ENCODE peak calls at places on chromosomes 13 and 19, in eight cellular contexts. B is stomach; J is cardiac muscle cell; W is CD4-positive, CD25-positive, alpha-beta regulatory T cell; H is upper lobe of left lung; I is K562; E is BE2C; X is esophagus muscularis mucosa. P is an unnamed sample. For H3K36me3 and H3K4me1, the result is how much of the 10 kb centered on the place peaks cover.

GRCh38 chr13:62250501-62251175 is 835.0 kb upstream of the PCDH20 start:
- DNase-seq in H (no peak), B (no peak), I (no peak), W (no peak), J (peak), X (no peak), E (no peak), P (peak)

GRCh38 chr13:45341799-45342584 is 1.0 kb upstream of the TPT1 start:
- DNase-seq in H (no peak), X (no peak), I (no peak), W (no peak), E (peak), J (peak), B (peak), P (no peak)

GRCh38 chr13:65679240-65679639 is 1550.9 kb downstream of the PCDH9 start:
- DNase-seq in W (no peak), B (no peak), X (no peak), E (no peak), I (no peak), H (no peak), J (no peak), P (no peak)

GRCh38 chr13:112079696-112080095 is 12.7 kb downstream of the SOX1 start:
- DNase-seq in W (no peak), X (no peak), B (no peak), J (no peak), E (no peak), H (no peak), I (no peak), P (no peak)

GRCh38 chr19:14554382-14554812 is 17.5 kb downstream of the NDUFB7 start:
- DNase-seq in H (no peak), E (no peak), B (no peak), X (no peak), I (peak), W (no peak), J (no peak), P (no peak)

GRCh38 chr13:107845911-107846310 is 369.4 kb downstream of the LIG4 start:
- DNase-seq in I (no peak), X (no peak), H (no peak), J (no peak), B (no peak), W (no peak), E (peak), P (no peak)

GRCh38 chr19:57473646-57474045 is 3.7 kb downstream of the ZNF772 start:
- DNase-seq in E (no peak), W (no peak), X (no peak), B (no peak), H (no peak), I (no peak), J (no peak), P (no peak)

GRCh38 chr13:67971291-67971690 is 741.2 kb upstream of the PCDH9 start:
- DNase-seq in W (no peak), E (no peak), B (no peak), I (no peak), X (no peak), H (no peak), J (no peak), P (no peak)

GRCh38 chr19:33883869-33884519 is 87.3 kb downstream of the KCTD15 start:
- DNase-seq in J (no peak), H (no peak), B (no peak), W (no peak), X (no peak), I (no peak), E (peak), P (peak)

GRCh38 chr13:66635526-66635925 is 594.6 kb downstream of the PCDH9 start:
- DNase-seq in I (no peak), H (no peak), W (no peak), B (no peak), E (no peak), X (no peak), J (no peak), P (no peak)

GRCh38 chr13:67217914-67218313 is 12.2 kb downstream of the PCDH9 start:
- DNase-seq in B (no peak), X (no peak), E (no peak), H (no peak), J (no peak), I (no peak), W (no peak), P (no peak)

GRCh38 chr19:40609561-40610395 is 8.6 kb downstream of the LTBP4 start:
- DNase-seq in B (peak), H (peak), J (peak), I (peak), W (peak), X (peak), E (peak), P (peak)

GRCh38 chr19:17648786-17649185 is 39.4 kb downstream of the UNC13A start:
- DNase-seq in W (no peak), H (no peak), B (no peak), J (no peak), I (no peak), X (no peak), E (no peak), P (no peak)

GRCh38 chr13:107365466-107366215 is 797.7 kb upstream of the ARGLU1 start:
- DNase-seq in H (no peak), I (no peak), E (no peak), W (no peak), J (no peak), B (no peak), X (no peak), P (no peak)

GRCh38 chr19:18949858-18950257 is 8.8 kb upstream of the HOMER3 start:
- DNase-seq in I (no peak), X (no peak), B (no peak), E (no peak), W (no peak), J (no peak), H (no peak), P (no peak)

GRCh38 chr13:72379581-72379980 is 347.8 kb downstream of the MZT1 start:
- DNase-seq in B (no peak), W (no peak), J (no peak), H (no peak), I (no peak), X (no peak), E (no peak), P (no peak)

GRCh38 chr13:43908156-43909126 is 28.7 kb downstream of the LACC1 start:
- DNase-seq in E (no peak), W (peak), B (no peak), X (no peak), J (peak), H (no peak), I (no peak), P (no peak)

GRCh38 chr13:51033431-51034185 is 77.5 kb downstream of the C13orf42 start:
- DNase-seq in B (no peak), J (no peak), X (peak), E (no peak), W (no peak), H (no peak), I (no peak), P (no peak)

GRCh38 chr13:20161275-20161950 is 561 bp upstream of the GJA3 start:
- DNase-seq in W (peak), B (no peak), I (no peak), H (peak), J (peak), E (no peak), X (no peak), P (no peak)

GRCh38 chr13:113831061-113831460 is 32.8 kb downstream of the GAS6 start:
- DNase-seq in E (no peak), W (no peak), H (peak), X (no peak), J (no peak), I (no peak), B (no peak), P (no peak)

GRCh38 chr13:114151031-114151430 is 18.6 kb upstream of the RASA3 start:
- DNase-seq in J (no peak), X (no peak), B (no peak), I (no peak), H (no peak), W (no peak), E (no peak), P (no peak)

GRCh38 chr13:60765700-60766411 is 368.8 kb downstream of the TDRD3 start:
- DNase-seq in H (no peak), E (no peak), J (peak), B (no peak), I (no peak), X (no peak), W (no peak), P (no peak)

GRCh38 chr13:60591348-60591747 is 194.3 kb downstream of the TDRD3 start:
- DNase-seq in J (no peak), W (no peak), E (no peak), X (no peak), B (no peak), H (no peak), I (no peak), P (peak)

GRCh38 chr19:325173-325936 is 19.2 kb downstream of the MIER2 start:
- DNase-seq in H (peak), I (no peak), X (no peak), E (no peak), W (no peak), J (no peak), B (no peak), P (no peak)

GRCh38 chr19:17775245-17775927 is 19.6 kb upstream of the B3GNT3 start:
- DNase-seq in H (no peak), X (no peak), E (peak), W (no peak), I (peak), B (peak), J (peak), P (peak)

GRCh38 chr13:95797016-95797415 is 120.1 kb downstream of the DNAJC3 start:
- DNase-seq in E (no peak), J (no peak), W (no peak), B (no peak), H (no peak), I (no peak), X (no peak), P (no peak)

GRCh38 chr19:32339988-32340874 is 5.2 kb upstream of the ZNF507 start:
- DNase-seq in E (peak), H (peak), B (peak), I (peak), W (peak), X (no peak), J (peak), P (peak)

GRCh38 chr13:110244096-110244830 is 62.7 kb downstream of the COL4A1 start:
- DNase-seq in J (no peak), E (no peak), B (no peak), H (no peak), X (peak), W (no peak), I (no peak), P (no peak)

GRCh38 chr13:41231786-41232185 is 31.6 kb downstream of the MTRF1 start:
- DNase-seq in H (no peak), J (peak), I (no peak), X (no peak), B (peak), W (no peak), E (peak), P (peak)

GRCh38 chr13:51781246-51782022 is 22.5 kb downstream of the DHRS12 start:
- DNase-seq in B (peak), E (peak), H (no peak), W (peak), X (no peak), I (no peak), J (peak), P (peak)

GRCh38 chr19:35309481-35310279 is 17.7 kb downstream of the MAG start:
- DNase-seq in I (peak), E (no peak), H (peak), W (no peak), B (no peak), J (peak), X (no peak), P (no peak)

GRCh38 chr19:5955638-5955935 is 22.4 kb downstream of the RANBP3 start:
- DNase-seq in B (no peak), J (no peak), W (no peak), H (no peak), E (no peak), I (no peak), X (no peak), P (no peak)

GRCh38 chr19:2791876-2792275 is 6.6 kb downstream of the THOP1 start:
- DNase-seq in H (no peak), E (peak), J (no peak), B (no peak), I (no peak), W (no peak), X (no peak), P (no peak)

GRCh38 chr13:59450218-59450617 is 713.5 kb downstream of the DIAPH3 start:
- DNase-seq in B (no peak), H (no peak), I (no peak), E (no peak), X (no peak), W (no peak), J (no peak), P (no peak)

GRCh38 chr13:46469064-46469463 is 82.0 kb upstream of the RUBCNL start:
- DNase-seq in B (no peak), J (no peak), W (no peak), X (no peak), I (no peak), E (no peak), H (no peak), P (no peak)

GRCh38 chr13:27470042-27470830 is 19.9 kb upstream of the MTIF3 start:
- DNase-seq in H (no peak), X (no peak), J (no peak), B (no peak), W (no peak), I (no peak), E (no peak), P (no peak)

DNA sequence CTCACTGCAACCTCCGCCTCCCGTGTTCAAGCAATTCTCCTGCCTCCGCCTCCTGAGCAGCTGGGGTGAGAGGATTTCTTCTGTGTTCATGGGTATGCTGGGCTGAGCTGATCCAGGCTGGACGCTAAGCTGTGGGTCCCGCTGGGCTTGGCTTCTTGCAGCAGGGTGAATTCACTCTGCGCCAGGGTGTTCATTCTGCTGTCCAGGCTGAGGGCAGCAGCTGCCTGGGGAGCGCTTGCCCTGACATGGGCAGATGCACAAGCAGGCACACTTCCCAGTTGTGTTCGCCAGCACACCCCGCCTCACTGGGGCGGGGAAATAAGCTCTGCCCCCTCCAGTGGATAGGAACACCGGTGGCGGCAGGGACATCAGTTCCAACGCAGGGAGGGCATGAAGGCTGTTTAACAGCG is 7.3 kb upstream of the INAFM1 start:
- DNase-seq in I (no peak), X (no peak), H (no peak), B (no peak), E (no peak), J (no peak), W (no peak), P (no peak)
- H3K36me3 ChIP-seq in I (half or more), X (half or more), H (under half), B (half or more), E (under half), J (under half), W (under half), P (under half)

DNA sequence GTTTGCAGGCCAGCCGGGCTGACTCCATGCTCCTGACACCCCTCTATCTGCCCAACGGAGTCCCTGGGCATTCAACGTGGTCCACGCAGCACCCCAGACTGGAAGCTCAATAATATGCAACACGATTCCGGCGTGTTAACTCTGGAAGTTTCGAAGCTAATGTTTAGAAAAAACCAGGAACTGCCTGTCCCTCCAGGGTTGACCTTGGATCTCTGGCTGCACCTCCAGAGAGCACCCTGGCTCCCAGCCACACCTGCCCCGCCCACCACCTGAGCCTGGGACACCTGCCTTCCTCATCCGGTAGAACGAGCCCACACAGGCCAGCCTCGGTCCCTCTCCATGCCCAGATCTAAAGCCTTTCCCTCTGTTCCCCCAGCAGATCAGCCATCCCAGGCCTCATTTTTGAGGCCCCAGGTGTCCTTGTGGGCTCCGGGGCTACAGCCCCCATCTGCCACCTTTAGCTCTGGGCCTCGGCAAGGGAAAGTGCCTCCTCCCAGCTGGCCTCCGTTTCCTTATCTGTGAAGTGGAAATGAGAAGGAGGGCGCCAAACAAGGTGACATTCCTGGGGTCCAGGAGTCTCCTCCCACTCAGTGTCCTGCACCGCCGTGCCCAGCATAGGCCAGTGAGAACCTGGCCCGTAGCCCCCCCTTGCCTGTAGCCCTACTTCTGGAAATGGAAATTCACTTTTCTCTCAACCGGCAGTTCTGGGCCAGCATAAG is 38.7 kb downstream of the KLF2 start:
- DNase-seq in J (no peak), W (no peak), H (peak), I (no peak), B (peak), E (no peak), X (no peak), P (no peak)
- H3K4me1 ChIP-seq in J (under half), W (half or more), H (under half), I (under half), B (half or more), E (under half), X (under half), P (under half)

DNA sequence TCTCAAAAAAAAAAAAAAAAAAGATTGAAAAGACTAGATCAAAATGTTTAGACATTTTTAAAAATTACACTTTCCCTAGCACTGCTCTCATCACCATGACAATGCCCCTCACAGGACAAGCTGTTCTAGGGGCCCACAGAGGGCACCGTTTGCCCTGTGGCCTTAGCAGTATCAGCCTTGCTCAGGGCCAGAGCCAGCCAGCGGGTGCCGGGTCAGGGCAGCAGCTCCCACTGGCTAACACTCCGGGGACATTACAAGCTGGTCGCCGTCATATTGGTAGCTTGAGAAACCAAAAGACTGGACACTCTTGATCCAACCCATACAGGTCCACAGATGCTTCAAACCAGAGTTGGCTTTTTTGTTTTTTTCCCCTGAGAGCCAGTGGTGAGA is 18.0 kb downstream of the CAPN12 start:
- DNase-seq in X (no peak), I (no peak), B (no peak), E (no peak), J (no peak), H (no peak), W (no peak), P (no peak)
- H3K36me3 ChIP-seq in X (half or more), I (half or more), B (half or more), E (half or more), J (under half), H (half or more), W (half or more), P (half or more)

DNA sequence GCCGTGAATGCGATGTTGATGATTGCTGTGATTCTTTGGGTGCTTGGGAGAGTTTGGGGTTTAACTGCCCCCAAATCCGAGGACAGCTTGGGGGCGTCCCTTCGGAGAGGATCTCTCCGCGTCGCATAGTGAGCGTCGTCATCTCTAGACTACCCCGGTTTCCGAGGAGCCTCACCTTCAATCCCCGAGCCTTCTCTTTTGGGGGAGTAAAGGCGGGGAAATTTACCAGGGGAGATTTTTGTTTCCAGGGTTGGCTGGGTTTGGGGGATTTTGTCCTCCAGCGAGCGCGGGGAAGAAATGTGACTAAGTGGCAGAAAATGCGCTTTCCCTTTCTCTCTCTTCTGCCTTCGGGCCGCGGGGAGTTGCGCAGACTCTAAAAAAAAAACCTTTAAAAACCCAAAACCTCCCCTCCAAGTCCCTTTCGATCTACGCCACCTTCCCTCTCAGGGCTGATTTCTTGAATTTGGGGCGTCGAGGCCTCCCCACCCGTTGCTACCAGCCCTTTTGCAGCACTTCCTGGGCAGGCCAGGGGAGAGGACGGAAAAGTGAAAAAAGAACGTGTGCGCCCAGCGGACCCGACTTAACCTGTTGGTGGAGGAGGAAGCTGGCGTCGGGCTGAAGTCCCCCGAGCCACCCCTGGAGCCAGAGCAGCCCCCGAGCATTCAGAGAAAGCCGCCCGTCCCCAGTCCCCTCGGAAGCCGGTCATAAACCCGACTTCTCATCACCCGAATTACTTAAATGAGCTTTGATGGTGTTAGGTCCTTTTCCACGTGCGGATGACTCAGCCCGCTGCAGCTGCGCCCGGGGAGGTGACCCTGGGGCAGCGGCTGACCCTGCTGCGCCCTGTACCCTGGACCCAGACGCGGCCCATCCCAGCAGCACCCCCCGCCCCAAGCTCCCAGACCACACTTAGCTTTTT is 17.7 kb downstream of the NFIX start:
- DNase-seq in E (no peak), I (peak), J (no peak), W (peak), X (no peak), H (peak), B (no peak), P (peak)
- H3K4me1 ChIP-seq in E (under half), I (under half), J (under half), W (under half), X (half or more), H (half or more), B (half or more), P (under half)

GRCh38 chr19:10789876-10790275 is 46.1 kb downstream of the TMED1 start:
- DNase-seq in E (no peak), H (no peak), X (no peak), J (no peak), W (no peak), B (no peak), I (no peak), P (no peak)
- H3K36me3 ChIP-seq in E (half or more), H (half or more), X (half or more), J (under half), W (half or more), B (half or more), I (half or more), P (under half)